ENCODE peak calls at places on chromosome 6, in seven cellular contexts. K, I, Y, P, G, T and S are unnamed samples.

GRCh38 chr6:1735239-1735803 is 125.6 kb downstream of the FOXC1 start:
- DNase-seq in K (peak; percentile 64), P (no peak), G (no peak), T (no peak), I (no peak), Y (no peak), S (no peak)

GRCh38 chr6:69022991-69023390 is 387.9 kb downstream of the ADGRB3 start:
- DNase-seq in K (no peak), P (no peak), T (no peak), Y (no peak), G (no peak), I (no peak), S (no peak)

GRCh38 chr6:2738373-2738979 is 12.2 kb downstream of the MYLK4 start:
- DNase-seq in Y (peak; percentile 83), K (peak; percentile 55), G (peak; percentile 36), I (peak; percentile 43), P (no peak), T (peak; percentile 29), S (no peak)

GRCh38 chr6:111663692-111664564 is 58.2 kb upstream of the TRAF3IP2 start:
- DNase-seq in K (no peak), G (peak; percentile 59), Y (no peak), I (no peak), P (no peak), T (peak; percentile 78), S (peak; percentile 59)

GRCh38 chr6:6736753-6737654 is 148.5 kb downstream of the LY86 start:
- DNase-seq in I (no peak), K (peak; percentile 67), G (peak; percentile 89), T (peak; percentile 78), Y (no peak), P (no peak), S (peak; percentile 96)

GRCh38 chr6:79495246-79495645 is 42.0 kb downstream of the LCA5 start:
- DNase-seq in I (no peak), G (no peak), P (no peak), K (no peak), Y (no peak), T (no peak), S (no peak)

GRCh38 chr6:167733740-167734661 is 92.7 kb upstream of the AFDN start:
- DNase-seq in G (peak; percentile 29), K (peak; percentile 22), I (peak; percentile 57), Y (no peak), P (no peak), T (no peak), S (no peak)

GRCh38 chr6:133128191-133128590 is 113.0 kb upstream of the EYA4 start:
- DNase-seq in G (no peak), K (no peak), P (no peak), T (no peak), I (no peak), Y (no peak), S (no peak)

GRCh38 chr6:125984311-125984710 is 2.0 kb upstream of the TRMT11 start:
- DNase-seq in T (no peak), Y (no peak), P (no peak), G (no peak), K (no peak), I (no peak), S (no peak)

GRCh38 chr6:153309666-153310065 is 178.6 kb upstream of the RGS17 start:
- DNase-seq in I (no peak), T (no peak), P (no peak), G (no peak), K (no peak), Y (no peak), S (no peak)

GRCh38 chr6:153312633-153313032 is 181.6 kb upstream of the RGS17 start:
- DNase-seq in I (peak; percentile 5), Y (peak; percentile 62), K (peak; percentile 67), P (no peak), G (no peak), T (no peak), S (no peak)
- TF ChIP-seq CTCF in I (no peak), Y (peak; percentile 76), K (no peak), P (peak; percentile 65), G (no peak), T (peak; percentile 8), S (no peak)

DNA sequence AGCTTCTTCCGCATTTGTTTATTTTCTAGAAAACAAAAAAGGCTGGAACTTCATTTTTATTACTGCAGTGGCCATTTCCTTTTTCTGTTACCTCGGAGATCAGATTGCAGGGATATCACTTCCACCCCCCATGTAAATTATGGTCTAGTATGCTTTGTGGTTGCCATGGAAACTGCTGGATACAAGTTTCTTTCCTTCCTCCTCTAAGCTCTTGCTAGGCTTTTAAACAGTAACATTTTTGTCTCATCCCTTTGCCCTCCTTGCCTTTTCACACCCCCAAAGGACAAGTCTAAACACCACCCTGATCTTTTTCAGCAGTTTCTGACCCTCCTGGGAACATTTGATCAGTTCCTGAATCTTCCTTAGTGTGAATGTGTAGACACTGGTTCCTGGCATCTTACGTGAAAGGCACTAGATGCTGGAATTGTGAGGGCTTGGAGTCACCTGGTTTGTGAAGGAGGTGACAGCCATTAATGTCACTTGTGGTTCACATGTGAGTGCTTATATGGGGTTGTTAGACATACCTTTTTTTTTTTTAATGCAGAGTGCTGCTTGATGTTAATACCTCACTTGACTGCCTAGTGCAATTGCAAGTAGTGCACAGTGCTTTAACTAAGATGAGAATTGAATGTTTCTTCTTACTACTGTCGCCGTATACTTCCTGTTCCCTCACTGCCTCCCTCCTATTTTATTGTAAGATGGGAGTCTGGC is 181.6 kb downstream of the JARID2 start:
- DNase-seq in Y (peak; percentile 57), T (no peak), I (no peak), G (no peak), P (no peak), K (no peak), S (no peak)
- H3K4me3 ChIP-seq in Y (no peak overlapping the region), T (no peak overlapping the region), I (no peak overlapping the region), G (no peak overlapping the region), P (no peak overlapping the region), K (no peak overlapping the region), S (no peak overlapping the region)

GRCh38 chr6:15080895-15081294 is 165.0 kb upstream of the JARID2 start:
- DNase-seq in K (no peak), I (no peak), T (no peak), Y (no peak), P (no peak), G (no peak), S (no peak)
- TF ChIP-seq POLR2A in K (no peak), I (no peak), T (no peak), Y (no peak), P (no peak), G (no peak), S (no peak)

GRCh38 chr6:16238658-16239089 is 287 bp downstream of the GMPR start:
- DNase-seq in Y (no peak), I (no peak), P (no peak), G (no peak), T (no peak), K (no peak), S (peak; percentile 89)
- TF ChIP-seq CTCF in Y (no peak), I (peak; percentile 16), P (no peak), G (no peak), T (peak; percentile 12), K (no peak), S (no peak)

DNA sequence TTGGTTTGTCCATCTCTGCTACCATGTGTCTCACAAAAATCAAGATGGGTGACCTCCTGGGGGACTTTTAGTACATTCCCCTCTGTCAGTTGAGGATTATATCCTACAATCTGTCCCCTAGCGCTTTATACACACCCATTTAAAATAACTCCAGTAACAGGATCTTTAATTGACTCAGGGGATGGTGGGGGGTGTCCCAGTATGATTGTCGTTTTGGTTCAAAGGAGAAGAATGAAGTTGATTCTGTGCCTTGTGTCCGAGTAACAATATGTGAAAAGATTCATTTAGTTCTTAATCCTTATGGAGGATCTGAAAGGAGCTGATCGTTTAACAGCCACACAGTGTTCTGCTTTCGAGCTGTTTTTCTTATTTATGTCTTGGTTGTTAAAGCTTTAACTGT is 609.5 kb downstream of the PKHD1 start:
- DNase-seq in K (no peak), I (no peak), P (no peak), T (no peak), Y (no peak), G (no peak), S (no peak)
- H3K4me3 ChIP-seq in K (no peak overlapping the region), I (no peak overlapping the region), P (no peak overlapping the region), T (no peak overlapping the region), Y (no peak overlapping the region), G (no peak overlapping the region), S (no peak overlapping the region)

GRCh38 chr6:9272671-9273070 is 837.3 kb upstream of the SLC35B3 start:
- DNase-seq in Y (no peak), K (no peak), G (no peak), I (no peak), P (no peak), T (no peak), S (no peak)

GRCh38 chr6:9266741-9267140 is 831.4 kb upstream of the SLC35B3 start:
- DNase-seq in K (no peak), P (no peak), G (no peak), Y (no peak), T (no peak), I (no peak), S (no peak)
- TF ChIP-seq POLR2A in K (no peak), P (no peak), G (no peak), Y (no peak), T (no peak), I (no peak), S (no peak)

GRCh38 chr6:26543953-26544352 is 5.8 kb downstream of the HMGN4 start:
- DNase-seq in P (no peak), Y (peak; percentile 33), G (no peak), T (no peak), K (no peak), I (no peak), S (no peak)
- TF ChIP-seq CTCF in P (peak; percentile 44), Y (peak; percentile 43), G (no peak), T (no peak), K (peak; percentile 13), I (no peak), S (no peak)

DNA sequence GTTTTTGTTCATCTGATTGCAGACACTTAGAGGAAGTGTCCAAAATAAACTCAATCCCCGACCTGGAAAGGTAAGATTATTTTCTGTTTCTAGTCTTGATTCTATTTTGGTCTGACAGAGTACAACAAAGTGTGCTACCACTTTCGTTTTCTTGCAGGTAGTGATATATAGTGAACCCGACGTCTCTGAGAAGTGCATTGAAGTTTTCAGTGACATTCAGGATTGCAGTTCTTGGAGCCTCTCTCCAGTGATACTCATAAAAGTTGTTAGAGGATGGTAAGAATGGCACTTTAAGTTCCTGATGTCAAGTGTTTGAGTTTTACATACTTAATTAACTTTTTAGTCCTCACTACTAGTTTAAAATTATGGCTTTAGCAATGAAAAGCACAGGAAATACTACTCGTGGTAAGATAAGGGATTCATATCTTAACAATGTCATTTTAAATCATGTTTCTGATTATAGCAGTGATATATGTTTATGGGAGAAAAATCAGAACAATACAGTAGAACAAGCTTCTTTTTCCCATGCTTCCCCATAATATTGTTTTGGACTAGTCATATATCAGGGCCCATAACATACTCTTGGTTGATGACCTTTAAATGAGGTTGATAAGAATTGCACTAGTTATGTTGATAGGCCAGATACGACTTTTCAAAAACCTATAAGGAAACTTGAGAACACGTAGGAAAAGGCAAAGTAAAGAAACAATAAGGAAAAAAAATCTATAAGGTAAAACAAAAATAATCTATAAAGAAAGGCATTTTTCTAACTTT is 104.0 kb downstream of the RTN4IP1 start:
- DNase-seq in K (no peak), Y (peak; percentile 25), G (no peak), T (no peak), I (no peak), P (no peak), S (no peak)
- H3K4me3 ChIP-seq in K (peak overlapping the region; percentile 2), Y (peak overlapping the region; percentile 56), G (no peak overlapping the region), T (peak overlapping the region; percentile 22), I (peak overlapping the region; percentile 10), P (peak overlapping the region; percentile 66), S (no peak overlapping the region)